ENCODE peak calls at places on chromosomes 12 and 14, in nine cellular contexts. D, C, E, L, P, X, S, O and V are unnamed samples.

GRCh38 chr14:64717870-64718269 is 13.6 kb downstream of the PLEKHG3 start:
- DNase-seq in D (no peak), C (no peak), E (no peak), L (no peak), P (no peak), X (peak), S (peak), O (peak), V (no peak)

GRCh38 chr12:176321-177181 is 37.4 kb downstream of the SLC6A12 start:
- DNase-seq in D (no peak), C (no peak), E (no peak), L (no peak), P (peak), X (peak), S (peak), O (peak), V (peak)

GRCh38 chr12:117048585-117048904 is 50.7 kb downstream of the TESC start:
- DNase-seq in D (no peak), C (no peak), E (no peak), L (no peak), P (no peak), X (no peak), S (no peak), O (no peak), V (no peak)

GRCh38 chr14:54138024-54138353 is 181.4 kb upstream of the BMP4 start:
- DNase-seq in D (no peak), C (no peak), E (no peak), L (no peak), P (no peak), X (no peak), S (no peak), O (no peak), V (no peak)

GRCh38 chr12:25929096-25929637 is 29.3 kb upstream of the RASSF8 start:
- DNase-seq in D (no peak), C (no peak), E (peak), L (no peak), P (peak), X (peak), S (no peak), O (no peak), V (no peak)

GRCh38 chr14:74326369-74327152 is 21.7 kb upstream of the VRTN start:
- DNase-seq in D (no peak), C (no peak), E (no peak), L (no peak), P (peak), X (no peak), S (no peak), O (no peak), V (no peak)

GRCh38 chr14:39368261-39368959 is 63.8 kb downstream of the FBXO33 start:
- DNase-seq in D (peak), C (no peak), E (peak), L (peak), P (peak), X (peak), S (peak), O (peak), V (peak)

GRCh38 chr12:95201056-95201670 is 16.1 kb downstream of the FGD6 start:
- DNase-seq in D (no peak), C (no peak), E (no peak), L (no peak), P (no peak), X (no peak), S (no peak), O (no peak), V (peak)

GRCh38 chr14:94128216-94128839 is 1.1 kb downstream of the IFI27L2 start:
- DNase-seq in D (no peak), C (no peak), E (no peak), L (no peak), P (no peak), X (no peak), S (no peak), O (no peak), V (no peak)

GRCh38 chr14:68916358-68916757 is 62.7 kb downstream of the ACTN1 start:
- DNase-seq in D (no peak), C (no peak), E (no peak), L (no peak), P (peak), X (no peak), S (no peak), O (no peak), V (no peak)

GRCh38 chr14:53032161-53032803 is 81.4 kb upstream of the FERMT2 start:
- DNase-seq in D (no peak), C (no peak), E (no peak), L (no peak), P (peak), X (peak), S (no peak), O (peak), V (no peak)

GRCh38 chr14:76045773-76046172 is 60.2 kb downstream of the IFT43 start:
- DNase-seq in D (no peak), C (no peak), E (no peak), L (no peak), P (no peak), X (no peak), S (no peak), O (no peak), V (no peak)

GRCh38 chr14:62015945-62016344 is 253.7 kb downstream of the SNAPC1 start:
- DNase-seq in D (no peak), C (no peak), E (no peak), L (no peak), P (peak), X (no peak), S (no peak), O (no peak), V (no peak)

GRCh38 chr12:48671231-48671856 is 10.7 kb downstream of the KANSL2 start:
- DNase-seq in D (no peak), C (no peak), E (no peak), L (no peak), P (no peak), X (no peak), S (no peak), O (no peak), V (no peak)

GRCh38 chr12:124399622-124400021 is 104.7 kb downstream of the RFLNA start:
- DNase-seq in D (peak), C (no peak), E (no peak), L (peak), P (peak), X (no peak), S (no peak), O (peak), V (peak)

GRCh38 chr14:65243766-65244442 is 141.6 kb upstream of the MAX start:
- DNase-seq in D (peak), C (no peak), E (no peak), L (peak), P (no peak), X (no peak), S (peak), O (peak), V (no peak)

GRCh38 chr14:61608245-61609142 is 86.8 kb upstream of the HIF1A start:
- DNase-seq in D (no peak), C (no peak), E (no peak), L (no peak), P (peak), X (no peak), S (no peak), O (no peak), V (no peak)

GRCh38 chr14:98955741-98956070 is 316.3 kb downstream of the BCL11B start:
- DNase-seq in D (no peak), C (no peak), E (no peak), L (no peak), P (no peak), X (no peak), S (no peak), O (no peak), V (no peak)

GRCh38 chr12:63319936-63320633 is 169.1 kb upstream of the AVPR1A start:
- DNase-seq in D (no peak), C (no peak), E (no peak), L (no peak), P (peak), X (peak), S (no peak), O (no peak), V (no peak)

GRCh38 chr14:22646570-22647254 is 2.6 kb upstream of the OR6J1 start:
- DNase-seq in D (no peak), C (no peak), E (peak), L (no peak), P (no peak), X (peak), S (no peak), O (no peak), V (no peak)

GRCh38 chr14:70100071-70100470 is 88.7 kb downstream of the SLC8A3 start:
- DNase-seq in D (no peak), C (no peak), E (no peak), L (no peak), P (no peak), X (no peak), S (no peak), O (no peak), V (no peak)

GRCh38 chr12:127280393-127281275 is 986.3 kb upstream of the TMEM132C start:
- DNase-seq in D (peak), C (no peak), E (no peak), L (peak), P (peak), X (no peak), S (no peak), O (no peak), V (no peak)

GRCh38 chr12:121789233-121789781 is 4.2 kb downstream of the RHOF start:
- DNase-seq in D (peak), C (no peak), E (no peak), L (no peak), P (peak), X (no peak), S (no peak), O (no peak), V (no peak)

GRCh38 chr12:22986997-22987396 is 362.0 kb downstream of the ETNK1 start:
- DNase-seq in D (no peak), C (no peak), E (no peak), L (no peak), P (no peak), X (no peak), S (no peak), O (no peak), V (no peak)

GRCh38 chr12:40224439-40225291 is at the start of gene LRRK2:
- DNase-seq in D (no peak), C (peak), E (peak), L (peak), P (peak), X (peak), S (peak), O (peak), V (no peak)

GRCh38 chr14:72638021-72638420 is 255.9 kb downstream of the DPF3 start:
- DNase-seq in D (no peak), C (no peak), E (peak), L (no peak), P (no peak), X (peak), S (no peak), O (no peak), V (no peak)

GRCh38 chr12:122203968-122204828 is 689 bp downstream of the B3GNT4 start:
- DNase-seq in D (no peak), C (no peak), E (no peak), L (no peak), P (peak), X (no peak), S (no peak), O (no peak), V (no peak)

GRCh38 chr12:65657635-65658034 is 166.6 kb upstream of the HMGA2 start:
- DNase-seq in D (no peak), C (no peak), E (no peak), L (no peak), P (no peak), X (peak), S (no peak), O (no peak), V (no peak)

GRCh38 chr14:76112889-76113611 is 38.7 kb upstream of the GPATCH2L start:
- DNase-seq in D (no peak), C (no peak), E (no peak), L (no peak), P (peak), X (no peak), S (no peak), O (no peak), V (no peak)

GRCh38 chr12:59626382-59626781 is 30.6 kb downstream of the SLC16A7 start:
- DNase-seq in D (no peak), C (no peak), E (peak), L (no peak), P (no peak), X (peak), S (no peak), O (no peak), V (no peak)

GRCh38 chr14:94239416-94239815 is 53.7 kb downstream of the SERPINA10 start:
- DNase-seq in D (no peak), C (no peak), E (no peak), L (no peak), P (no peak), X (no peak), S (no peak), O (no peak), V (no peak)

GRCh38 chr12:131087991-131088700 is 134.4 kb downstream of the ADGRD1 start:
- DNase-seq in D (no peak), C (no peak), E (no peak), L (no peak), P (peak), X (no peak), S (peak), O (no peak), V (no peak)

GRCh38 chr14:74551903-74552371 is 58.4 kb downstream of the ISCA2 start:
- DNase-seq in D (no peak), C (no peak), E (no peak), L (no peak), P (no peak), X (peak), S (no peak), O (no peak), V (no peak)

GRCh38 chr14:90556666-90557450 is 160.0 kb downstream of the CALM1 start:
- DNase-seq in D (no peak), C (no peak), E (no peak), L (no peak), P (no peak), X (no peak), S (no peak), O (no peak), V (no peak)

GRCh38 chr12:107884769-107885694 is 110.5 kb downstream of the ASCL4 start:
- DNase-seq in D (peak), C (no peak), E (peak), L (peak), P (peak), X (peak), S (no peak), O (peak), V (peak)